ENCODE peak calls at places on chromosomes 5 and 9, in five cellular contexts. A, G, J, Z and K are unnamed samples.

GRCh38 chr9:16267336-16268036 is 603.0 kb downstream of the BNC2 start:
- DNase-seq in G (no peak), J (no peak), Z (no peak), A (peak), K (peak)

GRCh38 chr9:129405831-129406220 is 215.1 kb downstream of the C9orf50 start:
- DNase-seq in J (peak), G (no peak), A (no peak), Z (no peak), K (no peak)

GRCh38 chr9:134800791-134801339 is 79.7 kb upstream of the FCN2 start:
- DNase-seq in A (no peak), G (no peak), J (peak), Z (no peak), K (no peak)

GRCh38 chr5:14405267-14405666 is 176.3 kb upstream of the OTULINL start:
- DNase-seq in Z (no peak), G (no peak), A (no peak), J (no peak), K (no peak)

GRCh38 chr5:24633705-24634325 is 11.0 kb downstream of the CDH10 start:
- DNase-seq in A (peak), G (no peak), Z (no peak), J (no peak), K (no peak)

GRCh38 chr5:134567651-134568338 is 42.3 kb downstream of the JADE2 start:
- DNase-seq in Z (no peak), G (no peak), A (no peak), J (peak), K (no peak)

GRCh38 chr5:77028631-77029375 is 1.4 kb upstream of the AGGF1 start:
- DNase-seq in G (no peak), A (no peak), J (no peak), Z (no peak), K (no peak)

GRCh38 chr5:110087829-110088228 is 398.1 kb downstream of the MAN2A1 start:
- DNase-seq in J (no peak), G (no peak), A (no peak), Z (no peak), K (no peak)

GRCh38 chr5:66694036-66694435 is 97.8 kb downstream of the MAST4 start:
- DNase-seq in Z (no peak), J (no peak), G (no peak), A (no peak), K (no peak)

GRCh38 chr5:142292249-142292648 is 32.6 kb downstream of the SPRY4 start:
- DNase-seq in J (no peak), Z (no peak), G (no peak), A (no peak), K (no peak)

GRCh38 chr5:129271309-129271708 is 176.8 kb downstream of the ISOC1 start:
- DNase-seq in J (no peak), G (no peak), Z (no peak), A (peak), K (no peak)